ENCODE peak calls at places on chromosomes 11 and 22, in nine cellular contexts. Q is bronchial epithelial cell, T is GM12878, G is cardiac muscle cell, Z is left ventricle myocardium inferior, R is fibroblast of lung, B is NT2/D1, O is uterus, X is GM23338. N is an unnamed sample.

GRCh38 chr11:93622043-93622442 is 39.4 kb upstream of the CEP295 start:
- DNase-seq in Q (no peak), T (no peak), Z (no peak), R (peak; percentile 3), X (no peak), O (no peak), B (no peak), G (no peak), N (no peak)

GRCh38 chr22:46066691-46067090 is 83.6 kb upstream of the PPARA start:
- DNase-seq in O (peak; percentile 23), X (no peak), Z (peak; percentile 11), Q (peak; percentile 58), R (no peak), T (no peak), G (no peak), B (no peak), N (no peak)

GRCh38 chr22:39214006-39214382 is 30.8 kb downstream of the PDGFB start:
- DNase-seq in T (no peak), G (no peak), O (no peak), Z (no peak), Q (no peak), B (no peak), X (no peak), R (no peak), N (peak; percentile 36)

GRCh38 chr22:25062378-25063095 is 110.0 kb downstream of the KIAA1671 start:
- DNase-seq in R (no peak), Q (no peak), B (no peak), O (no peak), T (no peak), X (no peak), Z (no peak), G (no peak), N (no peak)

GRCh38 chr11:62725686-62726085 is 1.6 kb downstream of the HNRNPUL2 start:
- DNase-seq in Z (no peak), B (no peak), T (no peak), G (no peak), R (no peak), O (no peak), Q (peak; percentile 35), X (peak; percentile 34), N (no peak)

GRCh38 chr11:57405271-57405890 is 14.9 kb upstream of the PRG2 start:
- DNase-seq in X (no peak), R (no peak), G (no peak), Q (peak; percentile 32), Z (no peak), O (no peak), B (no peak), T (no peak), N (no peak)

GRCh38 chr11:10267821-10268220 is 26.2 kb downstream of the SBF2 start:
- DNase-seq in R (no peak), Z (no peak), O (no peak), G (no peak), B (no peak), T (no peak), Q (no peak), X (no peak), N (no peak)

GRCh38 chr11:44627911-44628729 is 62.7 kb downstream of the CD82 start:
- DNase-seq in Q (no peak), X (no peak), Z (peak; percentile 82), T (no peak), R (peak; percentile 78), G (peak; percentile 69), O (peak; percentile 77), B (no peak), N (no peak)

GRCh38 chr11:1171223-1171984 is 13.7 kb downstream of the MUC5AC start:
- DNase-seq in B (no peak), R (no peak), G (no peak), X (no peak), T (no peak), Q (no peak), Z (no peak), O (no peak), N (no peak)

GRCh38 chr11:72781313-72782080 is 12.3 kb downstream of the STARD10 start:
- DNase-seq in G (peak; percentile 9), X (peak; percentile 66), R (no peak), Z (peak; percentile 45), T (no peak), Q (no peak), O (no peak), B (no peak), N (no peak)

GRCh38 chr22:37165940-37166674 is 16.4 kb upstream of the IL2RB start:
- DNase-seq in R (no peak), O (no peak), X (no peak), Q (no peak), Z (peak; percentile 16), B (no peak), G (no peak), T (no peak), N (no peak)

GRCh38 chr11:71301858-71302533 is 49.6 kb upstream of the SHANK2 start:
- DNase-seq in G (peak; percentile 15), Q (no peak), X (no peak), O (no peak), B (no peak), R (no peak), T (no peak), Z (no peak), N (no peak)

GRCh38 chr22:31477329-31477728 is 12.3 kb downstream of the EIF4ENIF1 start:
- DNase-seq in T (peak; percentile 56), X (no peak), Z (no peak), B (no peak), R (no peak), G (no peak), O (no peak), Q (no peak), N (no peak)

GRCh38 chr22:27401321-27401720 is 400.2 kb downstream of the MN1 start:
- DNase-seq in R (no peak), X (no peak), Q (no peak), T (no peak), O (no peak), B (no peak), Z (no peak), G (no peak), N (peak; percentile 56)

DNA sequence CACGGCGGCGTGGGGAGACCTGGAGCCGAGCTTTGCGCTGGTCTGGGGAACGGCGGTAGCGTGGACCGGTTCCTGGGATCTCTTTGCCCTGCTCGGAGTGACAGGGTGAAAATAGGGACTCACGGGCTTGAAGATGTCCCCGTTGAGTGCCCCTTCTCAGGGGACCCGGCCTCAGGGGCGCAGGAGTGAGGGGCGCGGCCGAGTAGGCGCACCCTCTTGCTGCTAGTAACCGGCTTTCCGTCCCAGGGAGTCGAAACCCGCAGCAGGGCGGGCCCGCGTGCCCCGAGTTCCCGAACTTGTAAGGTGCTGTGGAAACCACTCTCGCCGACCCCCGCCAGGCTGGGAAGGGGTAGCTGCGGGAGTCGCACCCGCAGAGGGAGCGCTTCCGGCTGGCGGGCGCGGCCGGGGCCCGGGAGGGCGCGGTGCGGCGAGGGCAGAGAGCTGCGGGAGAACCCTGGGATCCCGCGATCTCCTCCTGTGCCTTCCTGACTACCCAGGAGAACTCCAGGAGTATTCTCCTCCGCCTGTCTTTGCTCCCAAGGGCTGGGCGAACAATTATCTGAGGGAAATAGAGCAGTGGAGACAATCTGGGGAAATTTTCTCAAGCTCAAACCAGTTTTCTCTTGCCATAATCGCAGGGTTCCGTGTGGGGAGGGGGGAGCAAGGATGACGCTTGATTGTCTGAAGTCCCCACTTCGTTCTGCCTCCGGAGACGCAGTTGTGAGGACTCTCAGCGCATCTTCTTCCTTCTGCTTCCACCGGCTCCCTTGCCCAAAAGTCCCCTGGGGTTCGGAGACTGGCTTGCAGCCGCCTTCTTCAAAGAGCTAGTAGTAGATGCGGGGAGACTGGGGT is 673 bp downstream of the NELL1 start:
- DNase-seq in Z (no peak), X (peak; percentile 41), Q (no peak), G (peak; percentile 1), T (no peak), O (no peak), B (no peak), R (no peak), N (no peak)
- H3K27me3 ChIP-seq in Z (peaks cover 100% of the 10 kb centered on the region), X (peaks cover 75% of the 10 kb centered on the region), Q (peaks cover 40% of the 10 kb centered on the region), G (peaks cover 90% of the 10 kb centered on the region), T (peaks cover 13% of the 10 kb centered on the region), O (peaks cover 10% of the 10 kb centered on the region), B (peaks cover 65% of the 10 kb centered on the region), R (peaks cover 22% of the 10 kb centered on the region), N (peaks cover 65% of the 10 kb centered on the region)

GRCh38 chr11:69276165-69276564 is 17.8 kb upstream of the MYEOV start:
- DNase-seq in O (no peak), Q (no peak), Z (no peak), R (no peak), B (no peak), T (no peak), X (no peak), G (no peak), N (no peak)
- H3K27me3 ChIP-seq in O (no peaks in the 10 kb centered on the region), Q (peaks cover 1% of the 10 kb centered on the region), Z (no peaks in the 10 kb centered on the region), R (peaks cover 8% of the 10 kb centered on the region), B (no peaks in the 10 kb centered on the region), T (no peaks in the 10 kb centered on the region), X (no peaks in the 10 kb centered on the region), G (no peaks in the 10 kb centered on the region), N (peaks cover 70% of the 10 kb centered on the region)

DNA sequence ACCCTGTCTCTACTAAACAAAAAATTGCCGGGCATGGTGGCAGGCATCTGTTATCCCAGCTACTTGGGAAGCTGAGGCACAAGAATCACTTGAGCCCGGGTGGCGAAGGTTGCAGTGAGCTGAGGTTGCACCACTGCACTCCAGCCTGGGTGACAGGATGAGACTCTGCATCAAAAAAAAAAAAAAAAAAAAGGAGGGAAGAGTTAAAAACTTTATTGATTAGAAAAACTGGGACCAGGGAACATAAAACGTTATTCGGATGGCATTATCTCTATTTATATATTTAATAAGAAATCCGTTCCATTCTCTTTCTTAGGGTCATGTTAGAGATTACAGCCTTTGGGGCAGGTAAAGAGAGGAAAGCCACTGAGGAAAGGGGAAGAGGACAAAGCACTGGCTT is 197.5 kb downstream of the BCR start:
- DNase-seq in B (no peak), X (no peak), Z (no peak), Q (no peak), T (no peak), R (no peak), O (no peak), G (no peak), N (no peak)
- H3K27me3 ChIP-seq in B (peaks cover 56% of the 10 kb centered on the region), X (peaks cover 51% of the 10 kb centered on the region), Z (peaks cover 57% of the 10 kb centered on the region), Q (no peaks in the 10 kb centered on the region), T (no peaks in the 10 kb centered on the region), R (no peaks in the 10 kb centered on the region), O (no peaks in the 10 kb centered on the region), G (no peaks in the 10 kb centered on the region), N (no peaks in the 10 kb centered on the region)

GRCh38 chr11:134407923-134408322 is 4.1 kb downstream of the B3GAT1 start:
- DNase-seq in B (no peak), G (no peak), R (no peak), O (no peak), Q (no peak), X (no peak), Z (no peak), T (no peak), N (no peak)

GRCh38 chr11:134405841-134406240 is 6.2 kb downstream of the B3GAT1 start:
- DNase-seq in R (no peak), B (no peak), G (no peak), O (no peak), T (no peak), Z (no peak), Q (no peak), X (no peak), N (no peak)

GRCh38 chr11:134407321-134407828 is 4.7 kb downstream of the B3GAT1 start:
- DNase-seq in T (no peak), G (no peak), B (no peak), X (no peak), O (no peak), R (no peak), Q (no peak), Z (no peak), N (no peak)

GRCh38 chr11:134405436-134405835 is 6.6 kb downstream of the B3GAT1 start:
- DNase-seq in G (no peak), Z (no peak), B (no peak), O (no peak), Q (no peak), R (no peak), T (no peak), X (no peak), N (no peak)

GRCh38 chr11:134406264-134407185 is 5.5 kb downstream of the B3GAT1 start:
- DNase-seq in G (no peak), B (no peak), O (no peak), Z (no peak), T (no peak), R (no peak), X (no peak), Q (peak; percentile 62), N (no peak)
- H3K27me3 ChIP-seq in G (peaks cover 27% of the 10 kb centered on the region), B (peaks cover 20% of the 10 kb centered on the region), O (peaks cover 13% of the 10 kb centered on the region), Z (peaks cover 85% of the 10 kb centered on the region), T (peaks cover 2% of the 10 kb centered on the region), R (no peaks in the 10 kb centered on the region), X (peaks cover 11% of the 10 kb centered on the region), Q (peaks cover 17% of the 10 kb centered on the region), N (peaks cover 33% of the 10 kb centered on the region)

N was measured in foreskin keratinocyte.